ENCODE peak calls at places on chromosomes 11 and 22, in six cellular contexts. F is lower leg skin; J is dorsolateral prefrontal cortex; K is WTC11; C is HuH-7; G is activated CD4-positive, alpha-beta T cell treated with anti-CD3 and anti-CD28 coated beads, Interleukin-2, amount 50 U/mL, for 4 hours. O is an unnamed sample.

GRCh38 chr22:44646668-44647067 is 55.3 kb upstream of the PRR5 start:
- DNase-seq in F (no peak), C (no peak), J (no peak), K (no peak), G (no peak), O (no peak)

GRCh38 chr22:23398701-23399366 is 181.3 kb downstream of the IGLL1 start:
- DNase-seq in K (peak), J (no peak), G (no peak), C (no peak), F (no peak), O (no peak)

GRCh38 chr11:45332486-45332934 is 46.4 kb upstream of the SYT13 start:
- DNase-seq in F (no peak), K (peak), G (peak), J (no peak), C (peak), O (peak)

GRCh38 chr22:48943567-48944432 is 883.9 kb downstream of the BRD1 start:
- DNase-seq in K (peak), C (peak), J (peak), F (peak), G (no peak), O (no peak)

GRCh38 chr11:12287009-12287373 is 90.4 kb upstream of the PARVA start:
- DNase-seq in F (peak), G (no peak), K (no peak), J (no peak), C (no peak), O (no peak)

GRCh38 chr11:107719062-107719461 is 7.2 kb upstream of the SLN start:
- DNase-seq in G (no peak), F (no peak), C (no peak), K (no peak), J (no peak), O (peak)

GRCh38 chr22:37260939-37261338 is 16.9 kb upstream of the RAC2 start:
- DNase-seq in K (peak), C (peak), F (peak), G (peak), J (no peak), O (peak)

GRCh38 chr11:122751298-122752070 is 86.8 kb upstream of the CRTAM start:
- DNase-seq in K (no peak), J (no peak), C (no peak), G (no peak), F (no peak), O (no peak)

GRCh38 chr11:11349870-11350325 is 3.2 kb downstream of the CSNK2A3 start:
- DNase-seq in F (no peak), K (no peak), J (no peak), G (no peak), C (no peak), O (no peak)

GRCh38 chr22:24370426-24370825 is 57.0 kb upstream of the ADORA2A start:
- DNase-seq in G (no peak), J (no peak), C (no peak), K (no peak), F (no peak), O (no peak)

GRCh38 chr22:46575915-46576555 is 38.6 kb upstream of the CELSR1 start:
- DNase-seq in J (no peak), G (no peak), F (no peak), C (peak), K (peak), O (no peak)

GRCh38 chr11:95230054-95231034 is 658 bp downstream of the SESN3 start:
- DNase-seq in J (peak), G (peak), F (peak), C (peak), K (peak), O (no peak)

GRCh38 chr11:94641167-94641761 is 74.1 kb downstream of the PIWIL4 start:
- DNase-seq in G (no peak), C (no peak), K (no peak), F (no peak), J (no peak), O (no peak)

GRCh38 chr11:8328231-8328794 is 64.6 kb upstream of the LMO1 start:
- DNase-seq in C (no peak), K (no peak), G (no peak), F (no peak), J (no peak), O (no peak)

GRCh38 chr22:43921361-43921760 is 2.2 kb upstream of the PNPLA3 start:
- DNase-seq in K (no peak), J (peak), G (no peak), F (no peak), C (no peak), O (no peak)

GRCh38 chr11:103624708-103625623 is 411.5 kb upstream of the DDI1 start:
- DNase-seq in G (no peak), F (no peak), C (no peak), J (no peak), K (no peak), O (no peak)

GRCh38 chr22:27918351-27919221 is 470 bp downstream of the PITPNB start:
- DNase-seq in F (peak), J (peak), K (peak), C (peak), G (peak), O (no peak)

GRCh38 chr22:38832005-38832978 is 11.5 kb downstream of the NPTXR start:
- DNase-seq in C (no peak), F (no peak), J (peak), G (no peak), K (peak), O (peak)

GRCh38 chr11:118437046-118437735 is 899 bp downstream of the KMT2A start:
- DNase-seq in C (peak), G (peak), F (peak), K (peak), J (peak), O (no peak)

GRCh38 chr11:11496879-11497278 is 124.9 kb downstream of the GALNT18 start:
- DNase-seq in G (no peak), F (no peak), K (no peak), J (no peak), C (no peak), O (no peak)

GRCh38 chr11:131980199-131980598 is 609.8 kb downstream of the NTM start:
- DNase-seq in G (no peak), C (no peak), K (no peak), F (no peak), J (no peak), O (no peak)

GRCh38 chr11:13638436-13638835 is 30.0 kb upstream of the FAR1 start:
- DNase-seq in G (no peak), F (no peak), K (no peak), C (no peak), J (no peak), O (no peak)

GRCh38 chr11:45667929-45668680 is 2.7 kb upstream of the CHST1 start:
- DNase-seq in F (no peak), K (no peak), G (no peak), C (no peak), J (no peak), O (no peak)

GRCh38 chr22:50575426-50575941 is 2.7 kb downstream of the CPT1B start:
- DNase-seq in F (no peak), J (no peak), G (no peak), K (no peak), C (no peak), O (no peak)

GRCh38 chr22:23012081-23012622 is 58.2 kb upstream of the GNAZ start:
- DNase-seq in J (no peak), F (no peak), K (no peak), G (peak), C (no peak), O (no peak)

GRCh38 chr11:112024178-112024777 is 930 bp upstream of the DLAT start:
- DNase-seq in J (no peak), G (no peak), K (no peak), F (no peak), C (no peak), O (no peak)

GRCh38 chr11:134024420-134025085 is 44.3 kb upstream of the JAM3 start:
- DNase-seq in G (no peak), J (no peak), C (no peak), F (no peak), K (no peak), O (no peak)

GRCh38 chr11:32210601-32211000 is 119.7 kb downstream of the RCN1 start:
- DNase-seq in J (no peak), C (no peak), G (no peak), K (no peak), F (no peak), O (no peak)

GRCh38 chr11:94895451-94895850 is 77.9 kb downstream of the CWC15 start:
- DNase-seq in F (no peak), K (no peak), J (no peak), G (no peak), C (no peak), O (no peak)

GRCh38 chr11:119339581-119340334 is 925 bp downstream of the C1QTNF5 start:
- DNase-seq in K (peak), C (peak), F (no peak), J (peak), G (no peak), O (no peak)

GRCh38 chr11:79313513-79313912 is 127.3 kb downstream of the TENM4 start:
- DNase-seq in G (no peak), J (peak), C (no peak), K (no peak), F (no peak), O (no peak)

GRCh38 chr11:48107188-48107704 is 109.4 kb upstream of the OR4B1 start:
- DNase-seq in G (peak), J (no peak), C (no peak), K (no peak), F (no peak), O (no peak)

GRCh38 chr11:43021466-43021865 is 290.3 kb upstream of the API5 start:
- DNase-seq in F (no peak), K (peak), J (no peak), C (peak), G (no peak), O (no peak)

GRCh38 chr11:36349345-36350136 is 53.5 kb downstream of the PRR5L start:
- DNase-seq in J (no peak), K (no peak), F (no peak), C (no peak), G (no peak), O (no peak)

GRCh38 chr11:76408171-76408965 is 27.2 kb downstream of the GVQW3 start:
- DNase-seq in K (no peak), G (no peak), F (no peak), C (no peak), J (no peak), O (peak)

GRCh38 chr22:46993626-46994025 is 231.2 kb downstream of the TBC1D22A start:
- DNase-seq in K (no peak), F (no peak), C (no peak), G (no peak), J (no peak), O (no peak)